ENCODE peak calls at places on chromosomes 11 and 22, in nine cellular contexts. W is Panc1; T is CD8-positive, alpha-beta memory T cell; Z is H1; A is hepatocyte; I is aorta; G is osteoblast; F is thoracic aorta; K is endodermal cell. J is an unnamed sample. For H3K4me1, the result is how much of the 10 kb centered on the place peaks cover.

GRCh38 chr11:132396318-132396717 is 1025.9 kb downstream of the NTM start:
- DNase-seq in T (no peak), G (no peak), I (no peak), F (no peak), W (no peak), K (no peak), A (no peak), Z (no peak), J (no peak)

GRCh38 chr11:47257518-47258316 is at the start of gene NR1H3:
- DNase-seq in F (no peak), G (peak), Z (no peak), K (peak), I (peak), T (peak), W (no peak), A (peak), J (peak)

GRCh38 chr11:101061606-101062005 is 68.0 kb downstream of the PGR start:
- DNase-seq in Z (no peak), A (no peak), G (no peak), F (no peak), I (no peak), K (no peak), W (no peak), T (no peak), J (no peak)

GRCh38 chr11:85898456-85898855 is 43.3 kb downstream of the CCDC83 start:
- DNase-seq in W (no peak), K (no peak), T (no peak), G (no peak), Z (no peak), A (no peak), I (no peak), F (no peak), J (no peak)

GRCh38 chr11:80533463-80533862 is 1092.6 kb upstream of the TENM4 start:
- DNase-seq in W (no peak), K (no peak), A (no peak), I (no peak), G (no peak), T (no peak), Z (no peak), F (no peak), J (no peak)

GRCh38 chr11:8767466-8768142 is 85.0 kb downstream of the RPL27A start:
- DNase-seq in W (no peak), A (no peak), F (no peak), Z (no peak), G (no peak), K (peak), I (no peak), T (no peak), J (peak)

GRCh38 chr11:127003260-127003981 is 2.9 kb upstream of the KIRREL3 start:
- DNase-seq in K (peak), G (peak), T (no peak), A (peak), Z (no peak), F (no peak), I (no peak), W (no peak), J (peak)

GRCh38 chr11:62980133-62980760 is 4.5 kb downstream of the SLC22A6 start:
- DNase-seq in W (no peak), F (no peak), I (no peak), G (no peak), Z (no peak), A (peak), K (peak), T (no peak), J (no peak)

GRCh38 chr11:84564180-84564866 is 1062.8 kb downstream of the DLG2 start:
- DNase-seq in Z (no peak), W (peak), G (peak), I (peak), T (no peak), K (peak), F (no peak), A (peak), J (no peak)

GRCh38 chr22:43534916-43535315 is 123.1 kb downstream of the MPPED1 start:
- DNase-seq in G (no peak), A (no peak), W (no peak), K (no peak), F (no peak), I (peak), Z (no peak), T (no peak), J (no peak)

GRCh38 chr22:44840611-44841322 is 88.4 kb downstream of the ARHGAP8 start:
- DNase-seq in Z (no peak), I (no peak), W (no peak), K (no peak), A (no peak), F (no peak), T (peak), G (peak), J (no peak)

GRCh38 chr22:26579331-26579886 is 10.5 kb downstream of the TPST2 start:
- DNase-seq in T (peak), A (no peak), I (no peak), K (no peak), Z (no peak), G (no peak), F (no peak), W (no peak), J (no peak)

GRCh38 chr11:58577441-58578135 is 1.3 kb upstream of the ZFP91 start:
- DNase-seq in G (no peak), T (peak), F (peak), W (no peak), A (peak), K (no peak), Z (no peak), I (peak), J (peak)

GRCh38 chr11:39220069-39220468 is 2239.4 kb downstream of the LRRC4C start:
- DNase-seq in W (no peak), A (no peak), G (no peak), Z (no peak), T (no peak), F (no peak), K (no peak), I (no peak), J (no peak)

GRCh38 chr11:36210529-36210928 is 78.7 kb downstream of the COMMD9 start:
- DNase-seq in F (no peak), A (no peak), K (no peak), T (no peak), W (no peak), Z (no peak), I (no peak), G (no peak), J (no peak)

GRCh38 chr11:47915407-47916137 is 64.8 kb upstream of the PTPRJ start:
- DNase-seq in I (no peak), A (no peak), K (no peak), G (no peak), W (no peak), Z (no peak), F (no peak), T (no peak), J (no peak)

GRCh38 chr11:108224908-108225786 is 2.3 kb downstream of the ATM start:
- DNase-seq in I (peak), K (no peak), F (no peak), T (peak), Z (no peak), A (no peak), G (no peak), W (no peak), J (no peak)

GRCh38 chr11:44596541-44597276 is 31.2 kb downstream of the CD82 start:
- DNase-seq in G (peak), Z (no peak), A (no peak), T (peak), F (no peak), W (no peak), I (no peak), K (peak), J (no peak)

GRCh38 chr11:111335124-111335535 is 36.8 kb downstream of the POU2AF3 start:
- DNase-seq in K (no peak), Z (no peak), T (no peak), A (no peak), G (no peak), I (no peak), W (no peak), F (no peak), J (no peak)

GRCh38 chr11:124646148-124646547 is 23.5 kb downstream of the TBRG1 start:
- DNase-seq in F (no peak), T (no peak), K (no peak), Z (no peak), G (no peak), I (no peak), A (no peak), W (no peak), J (no peak)

GRCh38 chr22:20748820-20749428 is 25.0 kb upstream of the SERPIND1 start:
- DNase-seq in F (no peak), W (no peak), T (no peak), A (no peak), G (peak), Z (no peak), I (no peak), K (no peak), J (no peak)

GRCh38 chr11:26948881-26949280 is 45.0 kb upstream of the FIBIN start:
- DNase-seq in I (no peak), G (no peak), K (no peak), F (no peak), W (no peak), A (no peak), T (no peak), Z (no peak), J (no peak)

GRCh38 chr11:19380375-19380774 is 139.6 kb upstream of the E2F8 start:
- DNase-seq in W (no peak), Z (no peak), T (no peak), A (peak), F (no peak), K (no peak), G (peak), I (no peak), J (peak)

GRCh38 chr22:24859587-24859986 is 53.6 kb downstream of the SGSM1 start:
- DNase-seq in Z (no peak), A (no peak), I (no peak), T (no peak), K (no peak), G (peak), W (no peak), F (no peak), J (no peak)

GRCh38 chr11:61616443-61616842 is 35.6 kb upstream of the SYT7 start:
- DNase-seq in K (no peak), F (no peak), T (no peak), I (no peak), G (peak), A (no peak), Z (no peak), W (no peak), J (no peak)

GRCh38 chr11:65907878-65908277 is 7.7 kb upstream of the FOSL1 start:
- DNase-seq in A (no peak), F (no peak), K (no peak), G (no peak), W (no peak), I (no peak), Z (no peak), T (no peak), J (no peak)
- H3K4me1 ChIP-seq in A (under half), F (under half), K (under half), G (under half), W (half or more), I (under half), Z (under half), T (under half), J (half or more)

GRCh38 chr11:114129699-114130659 is 70.5 kb downstream of the ZBTB16 start:
- DNase-seq in A (no peak), K (no peak), F (no peak), G (no peak), I (no peak), W (no peak), Z (no peak), T (no peak), J (no peak)

GRCh38 chr11:114133548-114134329 is 74.2 kb downstream of the ZBTB16 start:
- DNase-seq in W (no peak), G (peak), K (peak), A (no peak), Z (no peak), I (no peak), F (peak), T (no peak), J (no peak)

GRCh38 chr11:114132427-114132826 is 72.9 kb downstream of the ZBTB16 start:
- DNase-seq in K (peak), A (no peak), F (no peak), T (no peak), Z (no peak), I (no peak), W (no peak), G (peak), J (no peak)

GRCh38 chr11:114132944-114133394 is 73.5 kb downstream of the ZBTB16 start:
- DNase-seq in I (peak), Z (no peak), T (no peak), W (no peak), A (no peak), F (no peak), K (no peak), G (peak), J (no peak)

DNA sequence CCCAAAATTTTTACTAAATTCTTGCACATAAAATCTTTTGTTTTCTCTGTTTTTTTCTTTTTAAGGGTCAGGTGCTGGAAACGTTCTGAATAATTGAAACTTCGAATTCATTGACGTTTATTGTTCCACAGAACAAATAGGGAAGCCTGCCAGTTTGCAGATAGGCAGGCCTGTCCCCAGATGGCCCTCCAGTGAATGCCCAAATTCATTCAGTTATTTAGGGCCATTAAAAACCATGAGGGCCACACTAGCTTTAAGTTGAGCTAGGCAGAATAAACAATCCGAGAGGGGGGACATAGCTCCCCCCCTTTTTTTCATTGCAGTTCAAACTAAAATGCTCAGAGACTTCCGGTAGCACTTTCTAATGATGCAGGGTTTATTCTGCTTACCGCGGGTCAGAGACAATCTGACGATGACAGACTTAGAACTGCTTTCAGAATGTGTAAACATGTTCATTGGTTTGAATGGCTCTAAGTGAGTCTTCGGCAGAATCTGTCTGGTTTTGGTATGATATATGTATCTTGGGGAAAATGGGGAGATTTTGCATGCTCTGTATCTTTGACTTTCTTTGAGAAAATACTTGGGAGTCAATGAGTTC is 72.0 kb downstream of the ZBTB16 start:
- DNase-seq in W (no peak), I (no peak), A (no peak), G (no peak), Z (no peak), T (no peak), F (no peak), K (no peak), J (no peak)
- H3K4me1 ChIP-seq in W (under half), I (under half), A (under half), G (under half), Z (under half), T (under half), F (half or more), K (under half), J (under half)

GRCh38 chr22:50474711-50475651 is at the start of gene SBF1:
- DNase-seq in K (peak), W (no peak), G (peak), Z (no peak), F (peak), A (peak), I (peak), T (peak), J (peak)
- H3K4me1 ChIP-seq in K (under half), W (under half), G (under half), Z (under half), F (under half), A (under half), I (under half), T (under half), J (under half)

DNA sequence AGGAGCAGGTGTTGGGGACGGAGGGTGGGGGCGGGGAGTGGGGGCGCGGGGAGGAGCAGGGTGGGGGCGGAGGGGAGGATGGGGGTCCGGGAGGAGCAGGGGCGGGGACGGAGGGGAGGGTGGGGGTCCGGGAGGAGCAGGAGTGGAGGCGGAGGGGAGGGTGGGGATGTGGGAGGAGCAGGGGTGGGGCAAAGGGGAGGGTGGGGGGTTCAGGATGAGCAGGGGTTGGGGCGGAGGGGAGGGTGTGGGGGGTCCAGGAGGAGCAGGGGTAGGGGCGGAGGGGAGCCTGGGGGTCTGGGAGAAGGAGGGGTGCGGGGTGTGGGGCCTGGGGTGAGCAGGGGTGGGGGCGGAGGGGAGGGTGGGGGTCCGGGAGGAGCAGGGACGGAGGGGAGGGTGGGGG is 17.1 kb downstream of the CRELD2 start:
- DNase-seq in I (no peak), Z (no peak), F (no peak), A (peak), K (no peak), G (no peak), W (no peak), T (no peak), J (no peak)
- H3K4me1 ChIP-seq in I (under half), Z (under half), F (half or more), A (under half), K (under half), G (under half), W (under half), T (under half), J (under half)

GRCh38 chr11:46047520-46047919 is 73.7 kb downstream of the PHF21A start:
- DNase-seq in T (no peak), W (no peak), Z (no peak), A (no peak), K (no peak), I (no peak), G (peak), F (no peak), J (no peak)
- H3K4me1 ChIP-seq in T (under half), W (under half), Z (under half), A (under half), K (under half), I (under half), G (under half), F (under half), J (under half)

GRCh38 chr11:64304316-64305072 is 830 bp upstream of the ESRRA start:
- DNase-seq in K (peak), F (peak), A (peak), G (peak), T (peak), Z (peak), W (peak), I (peak), J (peak)

GRCh38 chr11:64305691-64306562 is 603 bp downstream of the ESRRA start:
- DNase-seq in F (no peak), G (peak), Z (no peak), T (peak), A (peak), K (peak), W (no peak), I (peak), J (peak)

GRCh38 chr11:64305075-64305690 is at the start of gene ESRRA:
- DNase-seq in Z (peak), W (peak), A (peak), F (peak), K (peak), T (peak), I (peak), G (peak), J (peak)

GRCh38 chr11:64303109-64304031 is 2.0 kb upstream of the ESRRA start:
- DNase-seq in A (peak), G (peak), F (no peak), I (no peak), Z (no peak), W (no peak), K (no peak), T (no peak), J (no peak)

GRCh38 chr11:64304032-64304315 is 1.4 kb upstream of the ESRRA start:
- DNase-seq in K (no peak), T (no peak), I (no peak), G (no peak), Z (no peak), F (no peak), W (no peak), A (no peak), J (no peak)
- H3K4me1 ChIP-seq in K (under half), T (under half), I (under half), G (under half), Z (under half), F (under half), W (under half), A (under half), J (under half)

DNA sequence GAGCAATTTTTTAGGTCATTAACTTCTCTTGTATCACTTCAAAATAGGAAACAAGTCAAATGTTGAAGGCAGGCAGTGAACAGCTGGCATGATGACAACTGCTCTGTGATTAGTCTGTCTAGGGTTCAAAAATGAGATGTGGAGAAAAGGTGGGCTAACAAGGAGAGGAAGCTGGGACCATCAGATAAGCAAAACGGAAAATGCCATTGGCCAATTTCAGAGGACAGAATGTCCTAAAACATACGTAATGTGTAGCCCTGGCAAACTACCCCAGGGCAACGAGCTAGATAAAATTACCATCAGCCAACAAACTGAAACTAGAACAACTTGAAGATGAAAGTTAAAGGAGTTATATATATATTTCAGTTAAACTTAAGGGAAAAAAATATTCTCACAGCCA is 93.2 kb downstream of the RELT start:
- DNase-seq in F (peak), T (no peak), Z (no peak), G (no peak), A (no peak), W (no peak), K (no peak), I (no peak), J (no peak)
- H3K4me1 ChIP-seq in F (under half), T (under half), Z (under half), G (under half), A (under half), W (under half), K (under half), I (under half), J (under half)

GRCh38 chr22:19126309-19126666 is 4.1 kb upstream of the DGCR2 start:
- DNase-seq in T (peak), Z (no peak), G (no peak), K (no peak), A (no peak), F (no peak), I (no peak), W (no peak), J (no peak)
- H3K4me1 ChIP-seq in T (under half), Z (under half), G (under half), K (under half), A (under half), F (under half), I (under half), W (under half), J (under half)

GRCh38 chr22:48563118-48563965 is 1264.3 kb downstream of the BRD1 start:
- DNase-seq in Z (no peak), A (no peak), T (no peak), W (no peak), G (no peak), K (no peak), I (no peak), F (no peak), J (no peak)

GRCh38 chr22:48559647-48560388 is 1267.9 kb downstream of the BRD1 start:
- DNase-seq in A (no peak), W (no peak), F (no peak), K (no peak), G (no peak), T (no peak), I (no peak), Z (no peak), J (no peak)

GRCh38 chr22:48560836-48561235 is 1266.8 kb downstream of the BRD1 start:
- DNase-seq in I (no peak), T (no peak), A (no peak), Z (no peak), W (no peak), G (no peak), F (no peak), K (no peak), J (no peak)

GRCh38 chr22:48560389-48560751 is 1267.3 kb downstream of the BRD1 start:
- DNase-seq in K (no peak), F (no peak), W (no peak), G (no peak), T (no peak), I (no peak), A (no peak), Z (no peak), J (no peak)

DNA sequence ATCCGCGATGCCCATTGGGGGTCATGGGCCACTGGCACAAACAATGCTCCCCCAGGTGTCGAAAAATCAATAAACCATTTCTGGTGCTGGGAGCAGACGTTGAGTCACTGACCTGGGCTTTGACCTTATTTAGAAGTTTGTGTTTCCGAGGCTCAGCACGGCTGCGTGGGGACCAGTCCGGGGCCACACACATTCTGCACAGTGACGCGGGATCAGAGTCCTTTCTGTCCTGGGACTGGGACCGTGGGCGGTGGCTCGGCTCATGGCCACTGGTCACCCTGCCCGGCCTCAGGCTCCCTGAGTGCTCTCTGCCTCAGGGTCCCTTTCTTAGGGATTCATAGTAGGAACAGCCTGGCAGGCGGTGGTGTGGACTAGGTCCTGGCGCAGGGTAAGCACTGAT is 1266.0 kb downstream of the BRD1 start:
- DNase-seq in Z (no peak), T (no peak), I (no peak), W (no peak), K (no peak), G (no peak), F (no peak), A (no peak), J (no peak)
- H3K4me1 ChIP-seq in Z (under half), T (under half), I (under half), W (under half), K (under half), G (under half), F (under half), A (under half), J (under half)